ENCODE peak calls at places on chromosomes 5 and 9, in eight cellular contexts. A, P, C, R, Z, W, B and H are unnamed samples. For H3K9me3, the result is how much of the 10 kb centered on the place peaks cover.

GRCh38 chr9:127122176-127123151 is at the start of gene ANGPTL2:
- DNase-seq in A (peak), P (no peak), C (peak), R (peak), Z (peak), W (peak), B (peak), H (no peak)

GRCh38 chr9:119639287-119639955 is 270.2 kb upstream of the BRINP1 start:
- DNase-seq in A (no peak), P (no peak), C (no peak), R (no peak), Z (peak), W (peak), B (no peak), H (no peak)

GRCh38 chr5:94498199-94498598 is 120.2 kb downstream of the KIAA0825 start:
- DNase-seq in A (no peak), P (no peak), C (no peak), R (no peak), Z (no peak), W (no peak), B (no peak), H (no peak)

GRCh38 chr5:126054593-126055347 is 368.4 kb upstream of the GRAMD2B start:
- DNase-seq in A (no peak), P (no peak), C (no peak), R (no peak), Z (no peak), W (no peak), B (no peak), H (no peak)

GRCh38 chr9:93579711-93580516 is 3.5 kb downstream of the PHF2 start:
- DNase-seq in A (peak), P (no peak), C (no peak), R (no peak), Z (no peak), W (no peak), B (no peak), H (no peak)

GRCh38 chr9:126144617-126145456 is 181.8 kb upstream of the MVB12B start:
- DNase-seq in A (no peak), P (no peak), C (no peak), R (no peak), Z (no peak), W (no peak), B (no peak), H (no peak)

GRCh38 chr9:106286249-106286648 is 576.7 kb upstream of the ZNF462 start:
- DNase-seq in A (no peak), P (no peak), C (no peak), R (no peak), Z (peak), W (no peak), B (no peak), H (no peak)

GRCh38 chr5:66307647-66308257 is 163.7 kb downstream of the SREK1 start:
- DNase-seq in A (no peak), P (no peak), C (no peak), R (no peak), Z (peak), W (peak), B (no peak), H (no peak)

GRCh38 chr5:150431574-150431973 is 18.0 kb downstream of the RPS14 start:
- DNase-seq in A (no peak), P (no peak), C (no peak), R (no peak), Z (no peak), W (no peak), B (no peak), H (no peak)

GRCh38 chr5:96110289-96110688 is 148.6 kb upstream of the ELL2 start:
- DNase-seq in A (no peak), P (no peak), C (no peak), R (no peak), Z (no peak), W (no peak), B (no peak), H (no peak)

GRCh38 chr5:35003018-35003957 is 44.5 kb downstream of the AGXT2 start:
- DNase-seq in A (no peak), P (peak), C (peak), R (no peak), Z (peak), W (peak), B (no peak), H (peak)

GRCh38 chr5:127916875-127917573 is 166.5 kb upstream of the SLC12A2 start:
- DNase-seq in A (no peak), P (no peak), C (no peak), R (no peak), Z (no peak), W (no peak), B (no peak), H (no peak)

GRCh38 chr9:114193090-114193489 is 37.8 kb downstream of the COL27A1 start:
- DNase-seq in A (no peak), P (no peak), C (no peak), R (no peak), Z (no peak), W (no peak), B (no peak), H (no peak)

GRCh38 chr5:59790399-59791130 is 103.0 kb downstream of the PDE4D start:
- DNase-seq in A (no peak), P (no peak), C (no peak), R (no peak), Z (no peak), W (peak), B (no peak), H (no peak)

GRCh38 chr9:89608646-89609335 is 4.0 kb downstream of the GADD45G start:
- DNase-seq in A (peak), P (no peak), C (no peak), R (no peak), Z (no peak), W (no peak), B (no peak), H (no peak)

GRCh38 chr5:68252678-68253520 is 37.3 kb downstream of the PIK3R1 start:
- DNase-seq in A (peak), P (peak), C (peak), R (no peak), Z (peak), W (peak), B (peak), H (peak)

GRCh38 chr5:139742173-139742903 is 53.3 kb upstream of the PSD2 start:
- DNase-seq in A (no peak), P (no peak), C (no peak), R (no peak), Z (no peak), W (no peak), B (no peak), H (no peak)

GRCh38 chr9:113580041-113580953 is 116.8 kb downstream of the RGS3 start:
- DNase-seq in A (peak), P (peak), C (peak), R (peak), Z (no peak), W (peak), B (peak), H (peak)

GRCh38 chr5:59093329-59093728 is 510.5 kb downstream of the RAB3C start:
- DNase-seq in A (no peak), P (no peak), C (no peak), R (no peak), Z (no peak), W (no peak), B (no peak), H (no peak)

GRCh38 chr5:136012041-136012804 is 16.6 kb upstream of the TGFBI start:
- DNase-seq in A (no peak), P (no peak), C (no peak), R (no peak), Z (no peak), W (peak), B (no peak), H (no peak)

GRCh38 chr5:126492939-126493338 is 69.7 kb downstream of the GRAMD2B start:
- DNase-seq in A (no peak), P (no peak), C (no peak), R (no peak), Z (no peak), W (no peak), B (no peak), H (no peak)

GRCh38 chr5:151581841-151582583 is 9.1 kb downstream of the FAT2 start:
- DNase-seq in A (no peak), P (no peak), C (no peak), R (no peak), Z (no peak), W (no peak), B (no peak), H (no peak)

GRCh38 chr9:9585920-9586319 is 1026.9 kb downstream of the PTPRD start:
- DNase-seq in A (no peak), P (no peak), C (no peak), R (no peak), Z (no peak), W (no peak), B (no peak), H (no peak)

GRCh38 chr5:89695371-89695770 is 714.2 kb downstream of the CETN3 start:
- DNase-seq in A (no peak), P (no peak), C (no peak), R (no peak), Z (no peak), W (no peak), B (no peak), H (no peak)

GRCh38 chr9:31799953-31800609 is 584.4 kb upstream of the ACO1 start:
- DNase-seq in A (no peak), P (no peak), C (no peak), R (no peak), Z (peak), W (peak), B (no peak), H (peak)

GRCh38 chr9:107638922-107639321 is 149.4 kb upstream of the KLF4 start:
- DNase-seq in A (peak), P (no peak), C (peak), R (peak), Z (no peak), W (peak), B (peak), H (no peak)

GRCh38 chr9:70031141-70031545 is 12.5 kb upstream of the MAMDC2 start:
- DNase-seq in A (no peak), P (no peak), C (no peak), R (no peak), Z (no peak), W (peak), B (no peak), H (no peak)

GRCh38 chr5:88236866-88237642 is 31.6 kb downstream of the TMEM161B start:
- DNase-seq in A (no peak), P (no peak), C (no peak), R (no peak), Z (no peak), W (peak), B (no peak), H (no peak)

GRCh38 chr5:90802695-90803317 is 244.2 kb downstream of the ADGRV1 start:
- DNase-seq in A (no peak), P (no peak), C (peak), R (no peak), Z (peak), W (peak), B (no peak), H (peak)

GRCh38 chr5:75052461-75053285 is at the start of gene GCNT4:
- DNase-seq in A (no peak), P (no peak), C (peak), R (peak), Z (peak), W (peak), B (peak), H (peak)

GRCh38 chr9:107878462-107878861 is 388.9 kb upstream of the KLF4 start:
- DNase-seq in A (no peak), P (no peak), C (no peak), R (no peak), Z (no peak), W (no peak), B (no peak), H (no peak)

GRCh38 chr9:125393426-125393825 is 131.8 kb downstream of the GAPVD1 start:
- DNase-seq in A (no peak), P (no peak), C (no peak), R (peak), Z (no peak), W (peak), B (no peak), H (no peak)

GRCh38 chr9:23941051-23941450 is 115.0 kb upstream of the ELAVL2 start:
- DNase-seq in A (no peak), P (no peak), C (no peak), R (no peak), Z (no peak), W (no peak), B (no peak), H (no peak)

DNA sequence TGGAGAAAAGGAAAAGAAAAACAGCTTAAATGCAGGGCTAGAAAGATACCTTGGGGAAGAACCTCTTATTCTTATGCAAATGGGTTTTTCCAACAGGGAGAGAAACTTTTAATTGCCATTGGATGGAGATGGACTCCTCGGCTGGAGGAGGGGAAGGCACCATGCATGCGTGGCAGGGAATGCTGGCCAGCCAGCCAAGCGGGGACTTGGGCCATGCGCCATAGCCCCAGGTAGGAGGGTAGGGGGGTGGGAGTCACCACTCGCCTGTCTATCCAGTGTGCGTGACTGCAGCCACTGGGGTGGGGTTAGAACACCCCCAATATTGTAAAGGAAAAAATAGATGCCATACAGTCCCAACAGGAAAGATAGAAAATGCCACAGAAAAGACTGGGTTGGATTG is 119.9 kb upstream of the ELAVL2 start:
- DNase-seq in A (no peak), P (no peak), C (no peak), R (peak), Z (no peak), W (no peak), B (no peak), H (no peak)
- H3K9me3 ChIP-seq in A (under half), P (under half), C (under half), R (under half), Z (under half), W (under half), B (under half), H (under half)

GRCh38 chr5:170886210-170886894 is 24.5 kb downstream of the RANBP17 start:
- DNase-seq in A (no peak), P (no peak), C (no peak), R (no peak), Z (no peak), W (no peak), B (no peak), H (no peak)

GRCh38 chr5:170885281-170885680 is 23.5 kb downstream of the RANBP17 start:
- DNase-seq in A (no peak), P (no peak), C (no peak), R (no peak), Z (no peak), W (peak), B (no peak), H (no peak)

GRCh38 chr5:170882345-170882744 is 20.5 kb downstream of the RANBP17 start:
- DNase-seq in A (no peak), P (no peak), C (no peak), R (no peak), Z (no peak), W (no peak), B (no peak), H (no peak)

GRCh38 chr5:170880084-170880483 is 18.3 kb downstream of the RANBP17 start:
- DNase-seq in A (no peak), P (no peak), C (no peak), R (no peak), Z (no peak), W (peak), B (no peak), H (no peak)

GRCh38 chr5:170885779-170886178 is 24.0 kb downstream of the RANBP17 start:
- DNase-seq in A (no peak), P (no peak), C (no peak), R (no peak), Z (no peak), W (no peak), B (no peak), H (no peak)
- H3K9me3 ChIP-seq in A (under half), P (under half), C (under half), R (under half), Z (under half), W (under half), B (under half), H (under half)

DNA sequence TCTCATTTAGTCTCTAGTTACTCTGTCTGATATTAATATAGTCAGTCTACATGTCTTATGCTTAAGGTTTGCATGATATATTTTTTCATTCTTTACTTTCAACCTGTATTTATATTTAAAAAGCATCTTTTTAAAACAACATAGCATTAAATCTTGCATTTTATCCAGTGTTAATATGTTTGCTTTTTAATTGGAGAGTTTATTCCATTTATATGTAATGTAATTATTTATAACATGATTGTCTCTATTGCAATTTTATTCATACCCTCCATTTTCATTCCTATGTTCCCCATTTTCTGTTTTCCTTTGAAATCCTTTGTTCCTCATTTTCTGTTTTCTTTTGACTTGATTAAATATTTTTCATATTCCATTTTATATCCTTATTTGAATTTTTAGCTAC is 13.3 kb downstream of the PCDHB15 start:
- DNase-seq in A (no peak), P (no peak), C (no peak), R (no peak), Z (no peak), W (no peak), B (no peak), H (no peak)
- H3K9me3 ChIP-seq in A (half or more), P (under half), C (under half), R (under half), Z (half or more), W (under half), B (half or more), H (under half)

DNA sequence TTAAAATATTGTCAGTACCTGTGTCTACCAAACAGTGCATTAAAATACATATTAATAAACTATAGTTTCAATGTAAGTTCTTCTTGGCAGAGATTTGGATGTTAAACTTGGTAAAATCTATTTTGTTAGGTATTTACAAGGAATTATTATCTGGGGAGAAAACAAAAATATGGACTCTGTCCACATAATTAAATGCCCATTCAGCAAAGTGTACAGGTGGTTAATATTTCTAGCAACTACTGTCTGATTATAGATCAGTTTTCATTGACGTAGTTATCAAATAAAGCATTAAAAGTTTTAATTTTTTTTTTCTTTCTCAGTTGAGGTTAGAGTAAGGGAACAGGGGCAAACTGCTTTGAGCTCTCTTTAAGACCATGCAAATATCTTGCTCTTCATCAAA is 88.9 kb downstream of the NNT start:
- DNase-seq in A (no peak), P (no peak), C (no peak), R (no peak), Z (no peak), W (no peak), B (no peak), H (no peak)
- H3K9me3 ChIP-seq in A (under half), P (under half), C (under half), R (under half), Z (under half), W (under half), B (under half), H (under half)

GRCh38 chr5:141250576-141250975 is 5.4 kb downstream of the PCDHB15 start:
- DNase-seq in A (no peak), P (no peak), C (no peak), R (no peak), Z (no peak), W (no peak), B (no peak), H (no peak)
- H3K9me3 ChIP-seq in A (half or more), P (under half), C (under half), R (under half), Z (half or more), W (under half), B (half or more), H (under half)

GRCh38 chr9:88536951-88537742 is 2.2 kb downstream of the NXNL2 start:
- DNase-seq in A (no peak), P (no peak), C (no peak), R (no peak), Z (no peak), W (no peak), B (no peak), H (no peak)

GRCh38 chr9:88540364-88540763 is 5.4 kb downstream of the NXNL2 start:
- DNase-seq in A (no peak), P (no peak), C (no peak), R (no peak), Z (no peak), W (no peak), B (no peak), H (no peak)

GRCh38 chr9:88537743-88538055 is 2.7 kb downstream of the NXNL2 start:
- DNase-seq in A (peak), P (no peak), C (peak), R (no peak), Z (peak), W (peak), B (peak), H (peak)

GRCh38 chr9:88538311-88539085 is 3.5 kb downstream of the NXNL2 start:
- DNase-seq in A (no peak), P (no peak), C (no peak), R (no peak), Z (no peak), W (no peak), B (no peak), H (no peak)

GRCh38 chr9:88539246-88539645 is 4.3 kb downstream of the NXNL2 start:
- DNase-seq in A (no peak), P (no peak), C (no peak), R (no peak), Z (no peak), W (no peak), B (no peak), H (no peak)
- H3K9me3 ChIP-seq in A (under half), P (under half), C (under half), R (under half), Z (under half), W (under half), B (under half), H (under half)